ENCODE peak calls at places on chromosomes 16 and 17, in nine cellular contexts. One of them, this sample, is unnamed. For H3K27me3, the result is how much of the 10 kb centered on the place peaks cover.

GRCh38 chr16:18049454-18050133 is 286.9 kb downstream of the NPIPA8 start:
- DNase-seq in tibial nerve: no peak
- DNase-seq in psoas muscle: no peak
- DNase-seq in fibroblast of lung: no peak
- DNase-seq in cardiac muscle cell: no peak
- DNase-seq in PC-9: no peak
- DNase-seq in heart right ventricle: no peak
- DNase-seq in spleen: no peak
- DNase-seq in ovary: no peak
- DNase-seq in this sample: no peak

GRCh38 chr16:20901441-20902112 is 1.0 kb downstream of the LYRM1 start:
- DNase-seq in cardiac muscle cell: peak
- DNase-seq in PC-9: peak
- DNase-seq in fibroblast of lung: peak
- DNase-seq in tibial nerve: peak
- DNase-seq in ovary: peak
- DNase-seq in heart right ventricle: peak
- DNase-seq in psoas muscle: peak
- DNase-seq in spleen: peak
- DNase-seq in this sample: no peak

GRCh38 chr17:39641883-39642282 is 4.9 kb downstream of the STARD3 start:
- DNase-seq in cardiac muscle cell: no peak
- DNase-seq in spleen: no peak
- DNase-seq in fibroblast of lung: no peak
- DNase-seq in heart right ventricle: no peak
- DNase-seq in psoas muscle: no peak
- DNase-seq in tibial nerve: no peak
- DNase-seq in ovary: no peak
- DNase-seq in PC-9: no peak
- DNase-seq in this sample: no peak

GRCh38 chr16:4273858-4274291 is 1.1 kb upstream of the TFAP4 start:
- DNase-seq in tibial nerve: no peak
- DNase-seq in psoas muscle: peak
- DNase-seq in spleen: peak
- DNase-seq in fibroblast of lung: peak
- DNase-seq in ovary: peak
- DNase-seq in heart right ventricle: peak
- DNase-seq in cardiac muscle cell: peak
- DNase-seq in PC-9: peak
- DNase-seq in this sample: no peak

GRCh38 chr16:3492356-3492755 is 2.9 kb downstream of the C16orf90 start:
- DNase-seq in PC-9: no peak
- DNase-seq in fibroblast of lung: no peak
- DNase-seq in heart right ventricle: no peak
- DNase-seq in tibial nerve: no peak
- DNase-seq in psoas muscle: no peak
- DNase-seq in spleen: peak
- DNase-seq in ovary: no peak
- DNase-seq in cardiac muscle cell: no peak
- DNase-seq in this sample: no peak

GRCh38 chr17:48925991-48926342 is 17.8 kb downstream of the UBE2Z start:
- DNase-seq in ovary: no peak
- DNase-seq in cardiac muscle cell: no peak
- DNase-seq in psoas muscle: no peak
- DNase-seq in tibial nerve: no peak
- DNase-seq in fibroblast of lung: no peak
- DNase-seq in PC-9: no peak
- DNase-seq in spleen: peak
- DNase-seq in heart right ventricle: no peak
- DNase-seq in this sample: no peak

GRCh38 chr16:88194397-88195020 is 188.2 kb upstream of the ZNF469 start:
- DNase-seq in psoas muscle: peak
- DNase-seq in fibroblast of lung: peak
- DNase-seq in PC-9: no peak
- DNase-seq in heart right ventricle: no peak
- DNase-seq in cardiac muscle cell: no peak
- DNase-seq in ovary: peak
- DNase-seq in spleen: no peak
- DNase-seq in tibial nerve: peak
- DNase-seq in this sample: no peak

GRCh38 chr17:58148609-58149008 is 425 bp downstream of the OR4D1 start:
- DNase-seq in spleen: no peak
- DNase-seq in fibroblast of lung: no peak
- DNase-seq in psoas muscle: no peak
- DNase-seq in PC-9: no peak
- DNase-seq in heart right ventricle: no peak
- DNase-seq in cardiac muscle cell: no peak
- DNase-seq in ovary: no peak
- DNase-seq in tibial nerve: no peak
- DNase-seq in this sample: no peak

GRCh38 chr16:89357460-89357859 is 132.9 kb downstream of the ANKRD11 start:
- DNase-seq in PC-9: no peak
- DNase-seq in psoas muscle: peak
- DNase-seq in spleen: peak
- DNase-seq in cardiac muscle cell: peak
- DNase-seq in fibroblast of lung: no peak
- DNase-seq in ovary: peak
- DNase-seq in heart right ventricle: no peak
- DNase-seq in tibial nerve: no peak
- DNase-seq in this sample: no peak

GRCh38 chr17:14387036-14387435 is 86.2 kb downstream of the HS3ST3B1 start:
- DNase-seq in cardiac muscle cell: no peak
- DNase-seq in ovary: no peak
- DNase-seq in fibroblast of lung: no peak
- DNase-seq in PC-9: no peak
- DNase-seq in spleen: no peak
- DNase-seq in psoas muscle: no peak
- DNase-seq in heart right ventricle: no peak
- DNase-seq in tibial nerve: no peak
- DNase-seq in this sample: no peak

GRCh38 chr17:41972571-41973411 is 6.2 kb downstream of the CNP start:
- DNase-seq in heart right ventricle: peak
- DNase-seq in ovary: peak
- DNase-seq in fibroblast of lung: no peak
- DNase-seq in tibial nerve: no peak
- DNase-seq in spleen: peak
- DNase-seq in PC-9: peak
- DNase-seq in psoas muscle: peak
- DNase-seq in cardiac muscle cell: no peak
- DNase-seq in this sample: no peak

GRCh38 chr17:83004791-83005380 is 74.5 kb upstream of the METRNL start:
- DNase-seq in spleen: no peak
- DNase-seq in cardiac muscle cell: no peak
- DNase-seq in psoas muscle: no peak
- DNase-seq in heart right ventricle: no peak
- DNase-seq in ovary: no peak
- DNase-seq in fibroblast of lung: no peak
- DNase-seq in tibial nerve: no peak
- DNase-seq in PC-9: no peak
- DNase-seq in this sample: no peak

GRCh38 chr17:74296548-74296936 is 22.5 kb downstream of the DNAI2 start:
- DNase-seq in tibial nerve: peak
- DNase-seq in spleen: no peak
- DNase-seq in ovary: peak
- DNase-seq in cardiac muscle cell: peak
- DNase-seq in psoas muscle: peak
- DNase-seq in PC-9: peak
- DNase-seq in fibroblast of lung: peak
- DNase-seq in heart right ventricle: peak
- DNase-seq in this sample: no peak

GRCh38 chr16:53456625-53457024 is 22.4 kb downstream of the RBL2 start:
- DNase-seq in heart right ventricle: no peak
- DNase-seq in ovary: no peak
- DNase-seq in tibial nerve: no peak
- DNase-seq in PC-9: no peak
- DNase-seq in fibroblast of lung: no peak
- DNase-seq in cardiac muscle cell: no peak
- DNase-seq in psoas muscle: no peak
- DNase-seq in spleen: no peak
- DNase-seq in this sample: no peak

GRCh38 chr16:85350973-85351372 is 238.7 kb upstream of the CIBAR2 start:
- DNase-seq in PC-9: peak
- DNase-seq in spleen: no peak
- DNase-seq in heart right ventricle: peak
- DNase-seq in cardiac muscle cell: peak
- DNase-seq in ovary: peak
- DNase-seq in tibial nerve: peak
- DNase-seq in psoas muscle: peak
- DNase-seq in fibroblast of lung: peak
- DNase-seq in this sample: peak

GRCh38 chr17:46044286-46044928 is 45.4 kb downstream of the STH start:
- DNase-seq in psoas muscle: no peak
- DNase-seq in heart right ventricle: no peak
- DNase-seq in cardiac muscle cell: peak
- DNase-seq in ovary: peak
- DNase-seq in spleen: no peak
- DNase-seq in tibial nerve: peak
- DNase-seq in fibroblast of lung: peak
- DNase-seq in PC-9: peak
- DNase-seq in this sample: peak
- TF ChIP-seq CTCF in psoas muscle: peak
- TF ChIP-seq CTCF in heart right ventricle: peak
- TF ChIP-seq CTCF in cardiac muscle cell: peak
- TF ChIP-seq CTCF in ovary: peak
- TF ChIP-seq CTCF in spleen: peak
- TF ChIP-seq CTCF in tibial nerve: peak
- TF ChIP-seq CTCF in fibroblast of lung: peak
- TF ChIP-seq CTCF in PC-9: peak
- TF ChIP-seq CTCF in this sample: peak

DNA sequence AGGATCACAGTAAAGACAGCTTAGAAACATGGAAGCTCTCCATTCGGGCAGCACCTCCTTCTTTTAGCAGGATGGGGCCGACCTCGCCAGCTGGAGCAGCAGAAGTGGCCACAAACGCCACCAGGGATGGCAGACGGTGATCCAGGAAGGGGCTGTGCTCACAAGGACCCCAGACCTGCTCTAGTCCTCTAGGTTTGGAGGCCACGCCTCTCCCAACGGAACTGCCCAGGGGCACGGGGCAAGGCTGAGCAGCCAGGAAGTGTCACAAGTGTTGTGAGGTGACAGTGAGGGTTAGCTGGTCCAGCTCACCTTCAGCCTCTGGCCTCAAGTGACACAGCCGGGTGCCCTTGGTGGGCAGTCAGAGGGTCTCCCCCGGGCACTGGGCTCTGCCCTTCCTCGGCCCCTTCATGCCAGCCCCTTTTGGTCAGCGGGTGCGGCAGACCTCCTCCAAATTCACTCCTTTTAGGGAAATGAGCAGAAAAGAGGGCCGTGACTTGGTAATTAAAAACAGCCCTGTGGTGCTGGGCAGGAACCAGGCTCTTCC is 20.4 kb downstream of the CEP295NL start:
- DNase-seq in heart right ventricle: no peak
- DNase-seq in cardiac muscle cell: no peak
- DNase-seq in tibial nerve: no peak
- DNase-seq in fibroblast of lung: no peak
- DNase-seq in spleen: peak
- DNase-seq in psoas muscle: peak
- DNase-seq in ovary: no peak
- DNase-seq in PC-9: peak
- DNase-seq in this sample: no peak
- H3K4me3 ChIP-seq in heart right ventricle: no peak
- H3K4me3 ChIP-seq in cardiac muscle cell: no peak
- H3K4me3 ChIP-seq in tibial nerve: peak
- H3K4me3 ChIP-seq in fibroblast of lung: no peak
- H3K4me3 ChIP-seq in spleen: peak
- H3K4me3 ChIP-seq in psoas muscle: peak
- H3K4me3 ChIP-seq in ovary: no peak
- H3K4me3 ChIP-seq in PC-9: peak
- H3K4me3 ChIP-seq in this sample: no peak

DNA sequence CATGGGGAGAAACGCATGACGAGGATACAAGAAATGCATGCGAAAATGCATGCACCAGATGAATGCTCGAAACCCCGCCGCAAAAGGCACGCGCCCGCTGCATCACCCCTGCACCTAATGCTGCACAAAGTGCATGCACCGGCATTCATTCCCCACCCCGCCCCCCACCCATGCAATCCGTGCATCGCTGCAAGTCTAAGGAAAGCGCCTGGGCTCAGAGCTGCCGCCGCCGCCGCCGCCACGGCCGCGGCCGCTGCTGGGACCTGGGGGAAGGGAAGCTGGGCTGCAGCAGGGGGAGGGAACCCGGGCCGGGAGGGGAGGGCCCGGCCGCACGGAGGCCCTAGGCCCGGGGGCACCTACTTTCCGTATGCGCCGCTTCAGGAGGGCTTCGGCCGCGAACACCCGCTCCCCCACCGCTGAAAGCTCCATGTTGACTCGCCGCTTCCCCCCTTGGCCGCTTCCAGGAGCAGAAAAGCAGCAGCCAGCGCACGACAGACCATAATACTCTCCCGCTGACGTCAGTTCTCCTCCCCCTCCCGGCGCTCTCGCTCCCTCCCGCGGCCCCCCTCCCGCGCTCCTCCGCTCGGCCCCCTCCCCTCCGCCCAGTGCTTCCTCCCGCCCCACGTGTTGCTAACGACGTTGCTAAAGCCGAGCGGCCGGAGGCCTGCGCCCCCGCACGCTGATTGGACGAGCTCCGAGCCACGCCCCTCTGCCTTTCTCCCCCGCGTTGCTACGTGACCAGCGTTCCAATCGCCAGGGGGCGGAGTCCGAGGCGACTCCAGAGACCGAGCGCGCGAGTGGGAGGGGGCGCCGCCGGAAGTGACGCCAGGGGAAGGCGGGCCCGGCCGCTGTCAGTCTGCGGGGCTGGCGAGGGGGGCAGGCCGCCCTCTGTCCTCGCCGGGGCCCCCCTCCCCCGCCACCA is at the start of gene CBX8:
- DNase-seq in heart right ventricle: peak
- DNase-seq in fibroblast of lung: peak
- DNase-seq in spleen: peak
- DNase-seq in PC-9: peak
- DNase-seq in ovary: peak
- DNase-seq in cardiac muscle cell: peak
- DNase-seq in tibial nerve: peak
- DNase-seq in psoas muscle: peak
- DNase-seq in this sample: peak
- H3K27me3 ChIP-seq in heart right ventricle: half or more
- H3K27me3 ChIP-seq in fibroblast of lung: under half
- H3K27me3 ChIP-seq in spleen: half or more
- H3K27me3 ChIP-seq in PC-9: under half
- H3K27me3 ChIP-seq in ovary: under half
- H3K27me3 ChIP-seq in cardiac muscle cell: half or more
- H3K27me3 ChIP-seq in tibial nerve: under half
- H3K27me3 ChIP-seq in psoas muscle: under half
- H3K27me3 ChIP-seq in this sample: half or more

DNA sequence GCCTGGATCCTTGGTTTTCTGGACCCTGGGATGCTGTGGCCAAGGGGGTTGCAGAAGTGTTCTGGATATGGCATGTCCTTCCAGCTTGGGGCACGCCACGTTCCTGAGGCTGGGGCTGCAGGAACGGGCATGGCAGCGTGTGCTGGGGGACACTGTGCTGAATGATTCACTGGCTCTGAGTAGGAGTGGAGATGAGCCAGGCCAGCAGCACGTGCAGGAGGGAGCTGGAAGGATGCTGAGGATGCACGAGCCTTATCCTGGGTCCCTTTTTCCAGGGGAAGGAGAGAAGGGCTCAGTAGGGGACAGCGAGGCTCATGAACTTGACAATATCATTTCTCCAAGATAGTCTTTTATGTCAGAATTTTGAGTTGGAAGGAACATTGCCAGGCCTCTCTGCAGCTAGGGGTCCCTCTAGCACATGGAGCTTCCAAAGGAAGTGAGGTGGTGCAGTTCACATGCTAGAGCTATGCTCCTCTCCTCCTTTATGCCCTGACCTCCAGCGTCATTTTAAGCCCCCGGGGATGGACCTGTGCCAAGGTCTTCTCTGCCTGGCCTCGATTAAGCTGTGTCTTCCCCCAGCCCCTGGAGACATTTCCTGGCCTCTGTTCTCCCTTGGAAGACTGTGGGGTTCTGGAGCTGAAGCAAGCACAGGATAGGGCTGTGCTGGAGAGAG is 125.9 kb downstream of the OR1D5 start:
- DNase-seq in fibroblast of lung: no peak
- DNase-seq in PC-9: no peak
- DNase-seq in spleen: no peak
- DNase-seq in cardiac muscle cell: no peak
- DNase-seq in psoas muscle: no peak
- DNase-seq in tibial nerve: no peak
- DNase-seq in heart right ventricle: no peak
- DNase-seq in ovary: no peak
- DNase-seq in this sample: no peak
- TF ChIP-seq CTCF in fibroblast of lung: peak
- TF ChIP-seq CTCF in PC-9: peak
- TF ChIP-seq CTCF in spleen: no peak
- TF ChIP-seq CTCF in cardiac muscle cell: peak
- TF ChIP-seq CTCF in psoas muscle: no peak
- TF ChIP-seq CTCF in tibial nerve: no peak
- TF ChIP-seq CTCF in heart right ventricle: no peak
- TF ChIP-seq CTCF in ovary: no peak
- TF ChIP-seq CTCF in this sample: no peak

This sample was measured in kidney epithelial cell.